ENCODE peak calls at places on chromosomes 4 and X, in six cellular contexts. One of them, this sample, is unnamed.
A peak's percentile ranks its signal among the peaks of the same experiment; 100 is the strongest.

GRCh38 chr4:25367004-25367621 is 9.9 kb upstream of the ANAPC4 start:
- DNase-seq in germinal center: peak; percentile 16
- DNase-seq in non-pigmented ciliary epithelial cell: no peak
- DNase-seq in uterus: no peak
- DNase-seq in Calu3: no peak
- DNase-seq in mucosa of descending colon: peak; percentile 30
- DNase-seq in this sample: no peak

GRCh38 chrX:12693754-12694153 is 97.5 kb upstream of the PRPS2 start:
- DNase-seq in mucosa of descending colon: no peak
- DNase-seq in Calu3: no peak
- DNase-seq in germinal center: no peak
- DNase-seq in non-pigmented ciliary epithelial cell: no peak
- DNase-seq in uterus: no peak
- DNase-seq in this sample: no peak

GRCh38 chr4:141329174-141329569 is 108.5 kb downstream of the ZNF330 start:
- DNase-seq in Calu3: no peak
- DNase-seq in uterus: no peak
- DNase-seq in non-pigmented ciliary epithelial cell: no peak
- DNase-seq in germinal center: no peak
- DNase-seq in mucosa of descending colon: no peak
- DNase-seq in this sample: no peak

GRCh38 chr4:69308634-69309033 is 28.4 kb downstream of the UGT2B28 start:
- DNase-seq in non-pigmented ciliary epithelial cell: no peak
- DNase-seq in germinal center: no peak
- DNase-seq in uterus: no peak
- DNase-seq in mucosa of descending colon: no peak
- DNase-seq in Calu3: no peak
- DNase-seq in this sample: no peak

GRCh38 chrX:71301195-71301924 is at the start of gene ITGB1BP2:
- DNase-seq in Calu3: no peak
- DNase-seq in mucosa of descending colon: no peak
- DNase-seq in non-pigmented ciliary epithelial cell: no peak
- DNase-seq in uterus: peak; percentile 23
- DNase-seq in germinal center: no peak
- DNase-seq in this sample: no peak

GRCh38 chrX:9467181-9467580 is 2.3 kb downstream of the TBL1X start:
- DNase-seq in non-pigmented ciliary epithelial cell: no peak
- DNase-seq in Calu3: no peak
- DNase-seq in uterus: no peak
- DNase-seq in mucosa of descending colon: no peak
- DNase-seq in germinal center: no peak
- DNase-seq in this sample: no peak

GRCh38 chrX:27598312-27598711 is 8.2 kb downstream of the DCAF8L2 start:
- DNase-seq in germinal center: no peak
- DNase-seq in Calu3: peak; percentile 34
- DNase-seq in mucosa of descending colon: peak; percentile 25
- DNase-seq in non-pigmented ciliary epithelial cell: no peak
- DNase-seq in uterus: no peak
- DNase-seq in this sample: peak; percentile 31

GRCh38 chr4:86319390-86319789 is 40.5 kb downstream of the MAPK10 start:
- DNase-seq in germinal center: no peak
- DNase-seq in Calu3: no peak
- DNase-seq in non-pigmented ciliary epithelial cell: no peak
- DNase-seq in mucosa of descending colon: no peak
- DNase-seq in uterus: no peak
- DNase-seq in this sample: no peak

GRCh38 chrX:129247642-129248041 is 275.6 kb downstream of the SMARCA1 start:
- DNase-seq in non-pigmented ciliary epithelial cell: no peak
- DNase-seq in uterus: no peak
- DNase-seq in germinal center: no peak
- DNase-seq in mucosa of descending colon: no peak
- DNase-seq in Calu3: no peak
- DNase-seq in this sample: no peak

GRCh38 chrX:105314468-105314867 is 94.0 kb upstream of the TEX13A start:
- DNase-seq in Calu3: no peak
- DNase-seq in non-pigmented ciliary epithelial cell: no peak
- DNase-seq in uterus: no peak
- DNase-seq in mucosa of descending colon: no peak
- DNase-seq in germinal center: no peak
- DNase-seq in this sample: no peak

GRCh38 chr4:86291180-86291579 is 68.7 kb downstream of the MAPK10 start:
- DNase-seq in non-pigmented ciliary epithelial cell: no peak
- DNase-seq in mucosa of descending colon: no peak
- DNase-seq in Calu3: no peak
- DNase-seq in uterus: no peak
- DNase-seq in germinal center: no peak
- DNase-seq in this sample: no peak

GRCh38 chr4:143773998-143774898 is 73.8 kb upstream of the FREM3 start:
- DNase-seq in mucosa of descending colon: peak; percentile 73
- DNase-seq in Calu3: peak; percentile 63
- DNase-seq in germinal center: peak; percentile 24
- DNase-seq in uterus: no peak
- DNase-seq in non-pigmented ciliary epithelial cell: peak; percentile 24
- DNase-seq in this sample: peak; percentile 54

GRCh38 chrX:63754141-63754859 is 30.7 kb downstream of the ARHGEF9 start:
- DNase-seq in mucosa of descending colon: peak; percentile 32
- DNase-seq in non-pigmented ciliary epithelial cell: no peak
- DNase-seq in germinal center: peak; percentile 32
- DNase-seq in uterus: no peak
- DNase-seq in Calu3: peak; percentile 2
- DNase-seq in this sample: no peak